ENCODE peak calls at places on chromosomes 5 and 9, in eight cellular contexts. C is SHP77; E is cardiac muscle cell; N is nucleus accumbens; G is NCI-H2081 treated with DMSO at 0.1 percent for 48 hours; P is heart left ventricle; V is activated naive CD8-positive, alpha-beta T cell treated with anti-CD3 and anti-CD28 coated beads for 36 hours; A is NCI-H2029. S is an unnamed sample.

GRCh38 chr5:94791787-94792186 is 173.3 kb downstream of the SLF1 start:
- DNase-seq in G (no peak), C (no peak), V (no peak), N (no peak), E (no peak), A (no peak), P (no peak), S (no peak)

GRCh38 chr9:98848450-98849149 is 41.1 kb downstream of the GALNT12 start:
- DNase-seq in N (peak), V (peak), A (peak), G (peak), C (peak), P (peak), E (peak), S (peak)

GRCh38 chr5:142426129-142426641 is 101.4 kb upstream of the SPRY4 start:
- DNase-seq in G (no peak), N (no peak), C (no peak), P (peak), E (no peak), V (no peak), A (no peak), S (peak)

GRCh38 chr5:151158287-151158661 is 695 bp upstream of the ANXA6 start:
- DNase-seq in V (peak), E (peak), N (no peak), G (no peak), C (no peak), A (no peak), P (no peak), S (no peak)

GRCh38 chr9:80926611-80927010 is 762.7 kb downstream of the TLE1 start:
- DNase-seq in N (no peak), C (no peak), G (no peak), P (no peak), V (no peak), E (no peak), A (no peak), S (no peak)

GRCh38 chr9:124390812-124391658 is 24.2 kb downstream of the PSMB7 start:
- DNase-seq in A (no peak), C (peak), N (no peak), E (no peak), V (no peak), G (no peak), P (no peak), S (no peak)

GRCh38 chr5:77642915-77643653 is 4.6 kb upstream of the OTP start:
- DNase-seq in P (no peak), E (no peak), N (no peak), G (no peak), C (no peak), A (no peak), V (no peak), S (no peak)

GRCh38 chr9:2727966-2728613 is 10.8 kb downstream of the KCNV2 start:
- DNase-seq in V (no peak), A (no peak), P (no peak), E (peak), N (no peak), G (peak), C (no peak), S (no peak)

GRCh38 chr5:31504520-31504919 is 27.4 kb downstream of the DROSHA start:
- DNase-seq in V (no peak), N (no peak), G (no peak), C (no peak), P (no peak), E (no peak), A (no peak), S (no peak)

GRCh38 chr5:157596449-157596848 is 20.9 kb upstream of the ADAM19 start:
- DNase-seq in C (no peak), E (no peak), N (no peak), G (no peak), P (no peak), A (no peak), V (peak), S (no peak)

GRCh38 chr5:141420855-141421488 is at the start of gene PCDHGA11:
- DNase-seq in G (no peak), A (no peak), P (peak), E (peak), V (no peak), N (no peak), C (no peak), S (no peak)

GRCh38 chr5:2260211-2260985 is 377.7 kb upstream of the IRX4 start:
- DNase-seq in E (no peak), A (no peak), G (no peak), P (no peak), N (no peak), V (no peak), C (no peak), S (no peak)

GRCh38 chr5:125660231-125660895 is 762.8 kb upstream of the GRAMD2B start:
- DNase-seq in E (peak), C (no peak), V (no peak), A (no peak), N (no peak), G (no peak), P (no peak), S (no peak)